ENCODE peak calls at places on chromosomes 1 and 21, in six cellular contexts. Z is endothelial cell of umbilical vein, K is K562, H is stomach, L is GM23338, B is suprapubic skin. T is an unnamed sample.

GRCh38 chr1:115233598-115233997 is 104.5 kb downstream of the NGF start:
- DNase-seq in B (no peak), H (no peak), K (no peak), L (no peak), Z (no peak), T (no peak)

GRCh38 chr1:234617986-234618725 is 8.2 kb upstream of the IRF2BP2 start:
- DNase-seq in H (no peak), L (peak), K (no peak), Z (peak), B (no peak), T (no peak)

GRCh38 chr1:119611701-119612113 is 36.4 kb downstream of the ZNF697 start:
- DNase-seq in Z (peak), B (peak), H (peak), L (peak), K (peak), T (peak)

GRCh38 chr1:23868848-23869450 is 859 bp upstream of the FUCA1 start:
- DNase-seq in L (peak), B (no peak), Z (no peak), K (peak), H (no peak), T (no peak)

GRCh38 chr1:223748773-223749733 is 36.7 kb downstream of the CAPN2 start:
- DNase-seq in B (peak), Z (peak), K (peak), L (peak), H (peak), T (peak)

GRCh38 chr1:228317411-228317828 is 89.2 kb downstream of the TRIM11 start:
- DNase-seq in H (no peak), K (no peak), B (peak), Z (no peak), L (no peak), T (peak)

GRCh38 chr1:209042413-209042812 is 541.1 kb upstream of the CAMK1G start:
- DNase-seq in B (no peak), K (no peak), Z (no peak), H (no peak), L (no peak), T (no peak)

GRCh38 chr1:24047101-24047459 is 64.9 kb downstream of the MYOM3 start:
- DNase-seq in B (no peak), H (no peak), L (no peak), K (no peak), Z (no peak), T (peak)

GRCh38 chr1:99648107-99648506 is 2.2 kb downstream of the PALMD start:
- DNase-seq in H (no peak), Z (peak), K (peak), B (no peak), L (no peak), T (no peak)

GRCh38 chr1:54404939-54405880 is 984 bp downstream of the SSBP3 start:
- DNase-seq in Z (peak), B (no peak), H (peak), K (no peak), L (peak), T (peak)

GRCh38 chr1:160541622-160542302 is 18.7 kb upstream of the SLAMF6 start:
- DNase-seq in K (no peak), Z (no peak), H (no peak), L (no peak), B (no peak), T (no peak)

GRCh38 chr1:207897188-207897587 is 13.7 kb downstream of the CD34 start:
- DNase-seq in H (no peak), Z (peak), B (no peak), L (peak), K (no peak), T (no peak)

GRCh38 chr1:12180903-12181302 is 14.1 kb downstream of the TNFRSF1B start:
- DNase-seq in B (no peak), K (no peak), Z (no peak), H (no peak), L (no peak), T (peak)

GRCh38 chr1:192011525-192011924 is 146.7 kb upstream of the RGS18 start:
- DNase-seq in L (no peak), Z (no peak), H (no peak), B (no peak), K (no peak), T (no peak)

GRCh38 chr21:25974937-25975336 is 195.6 kb downstream of the APP start:
- DNase-seq in H (no peak), B (no peak), L (no peak), Z (no peak), K (no peak), T (no peak)

DNA sequence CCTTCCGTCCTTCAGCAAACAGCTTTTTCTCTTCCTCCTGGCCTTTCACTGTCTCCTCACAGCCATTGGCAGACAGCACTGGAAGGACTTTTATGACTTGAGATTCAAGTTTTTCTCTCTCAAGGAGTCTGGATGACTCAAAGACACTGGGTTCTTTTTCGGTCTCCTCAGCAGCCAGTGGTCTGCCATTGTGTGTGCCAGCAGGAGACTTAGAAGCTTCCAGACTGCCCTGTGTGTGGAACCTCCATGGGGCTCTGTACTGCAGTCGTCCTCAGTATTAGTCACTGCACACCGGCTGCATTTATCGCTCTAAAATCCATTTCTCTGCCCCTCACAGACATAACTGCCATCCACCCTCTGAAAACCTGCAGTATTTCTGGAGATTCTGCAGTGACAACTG is 30.5 kb downstream of the NTNG1 start:
- DNase-seq in H (no peak), B (no peak), L (no peak), Z (no peak), K (no peak), T (no peak)
- TF ChIP-seq POLR2AphosphoS5 in H (no peak), B (no peak), L (no peak), Z (no peak), K (no peak), T (no peak)

DNA sequence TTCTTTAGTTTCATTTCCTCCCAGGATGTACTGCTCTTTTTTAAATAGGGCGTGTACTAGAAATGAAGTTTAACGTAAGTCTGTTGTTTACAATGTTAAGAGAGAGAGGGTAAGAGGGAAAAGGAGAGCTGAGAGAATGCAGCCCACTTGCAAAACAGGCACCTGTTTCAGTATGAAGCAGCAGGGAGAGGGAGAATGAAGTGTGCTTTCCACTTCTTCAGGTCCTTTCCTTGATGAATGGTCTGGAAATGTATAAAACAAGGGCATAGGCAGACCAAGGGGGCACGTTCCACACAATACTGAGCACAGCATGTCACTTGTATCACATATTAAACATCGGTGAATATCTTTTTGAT is 2.0 kb downstream of the KCNA3 start:
- DNase-seq in H (no peak), B (no peak), Z (no peak), L (no peak), K (no peak), T (no peak)
- TF ChIP-seq POLR2AphosphoS5 in H (no peak), B (no peak), Z (no peak), L (no peak), K (no peak), T (peak)

DNA sequence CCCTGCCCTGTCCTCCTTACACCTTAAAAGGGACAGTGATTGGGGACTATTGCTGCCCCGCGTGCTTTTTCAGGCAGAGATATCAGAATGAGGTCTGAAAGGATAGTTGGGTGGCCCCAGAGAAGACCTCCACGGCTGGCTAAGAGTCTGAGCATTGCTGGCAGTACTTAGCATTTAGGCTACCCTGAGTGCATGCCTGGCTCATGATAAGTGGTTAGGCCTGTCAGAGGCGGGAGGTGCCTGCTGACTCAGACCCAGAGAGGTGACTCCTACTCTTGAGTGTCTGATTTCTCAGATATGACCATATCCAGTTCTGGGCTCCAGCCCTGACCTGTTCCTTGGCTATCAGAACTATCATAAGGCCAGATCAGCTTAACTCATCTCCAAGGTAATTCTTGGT is 213.7 kb downstream of the PBX1 start:
- DNase-seq in B (no peak), Z (no peak), L (no peak), H (peak), K (peak), T (no peak)
- TF ChIP-seq POLR2AphosphoS5 in B (peak), Z (no peak), L (no peak), H (peak), K (peak), T (no peak)

DNA sequence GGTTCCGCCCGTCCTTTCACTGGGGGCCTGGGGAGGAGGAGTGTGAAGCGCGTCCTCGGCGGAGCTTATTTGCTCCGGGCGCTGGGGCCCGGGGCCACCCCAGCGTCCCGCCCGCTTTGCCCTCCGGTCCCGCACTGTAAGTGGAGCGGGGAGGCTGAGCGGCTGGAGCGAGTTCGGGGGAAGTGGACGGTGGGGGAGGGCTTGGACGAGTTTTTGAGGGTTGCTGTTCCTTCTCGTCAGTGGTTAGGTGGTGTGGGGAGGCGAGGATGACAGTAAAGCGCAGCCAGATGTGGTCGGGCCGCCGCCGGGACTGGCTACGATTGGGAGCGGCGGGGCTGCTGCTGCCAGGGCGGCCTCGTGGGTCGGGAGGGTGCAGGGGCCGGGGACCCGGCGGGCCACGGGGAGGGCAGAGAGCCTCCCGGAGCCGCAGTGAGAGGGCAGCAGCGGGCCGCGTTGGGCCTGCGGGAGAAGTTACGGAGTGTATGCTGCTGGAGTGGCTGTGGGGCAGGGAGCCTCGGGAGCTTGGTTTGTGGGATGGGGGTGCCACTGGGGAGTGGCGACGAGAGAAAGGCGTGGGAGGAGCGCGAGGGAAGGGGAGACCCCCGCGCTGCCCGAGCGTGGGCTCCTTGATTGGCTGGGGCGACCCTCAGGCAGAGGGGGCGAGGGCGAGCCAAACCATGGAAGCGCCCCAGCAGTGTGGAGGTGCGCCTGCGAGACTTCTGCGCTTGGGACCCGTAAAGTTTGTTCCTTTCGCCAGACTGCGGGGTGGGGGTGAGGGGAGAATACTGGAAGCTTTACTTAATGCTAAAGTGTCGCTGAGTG is 2.1 kb downstream of the ADGRL2 start:
- DNase-seq in L (peak), B (peak), H (peak), K (no peak), Z (peak), T (peak)
- TF ChIP-seq POLR2AphosphoS5 in L (peak), B (no peak), H (no peak), K (no peak), Z (peak), T (peak)

GRCh38 chr1:113978863-113979702 is at the start of gene OLFML3:
- DNase-seq in K (peak), B (peak), Z (peak), L (peak), H (peak), T (no peak)
- TF ChIP-seq POLR2AphosphoS5 in K (no peak), B (no peak), Z (no peak), L (peak), H (peak), T (no peak)

DNA sequence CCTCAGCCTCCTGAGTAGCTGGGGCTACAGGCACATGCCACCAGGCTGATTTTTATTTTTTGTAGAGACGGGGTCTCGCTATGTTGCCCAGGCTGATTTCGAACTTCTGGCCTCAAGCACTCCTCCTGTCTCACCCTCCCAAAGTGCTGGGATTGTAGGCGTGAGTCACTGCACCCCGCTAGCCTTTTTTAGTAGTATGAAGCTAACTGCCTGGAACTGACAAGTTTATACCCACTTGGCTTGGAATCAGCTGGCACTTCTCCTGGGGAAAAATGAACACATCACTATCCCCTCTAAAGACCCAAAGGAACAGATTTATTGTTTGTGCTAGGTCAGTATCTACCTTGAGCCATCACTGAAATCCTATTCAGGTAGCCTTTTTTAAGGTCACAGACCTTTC is 19.0 kb downstream of the TMEM63A start:
- DNase-seq in B (no peak), L (no peak), H (no peak), K (no peak), Z (no peak), T (no peak)
- TF ChIP-seq POLR2AphosphoS5 in B (no peak), L (no peak), H (no peak), K (no peak), Z (no peak), T (no peak)